ENCODE peak calls at places on chromosomes 11 and 22, in six cellular contexts. S is fibroblast of lung, U is PC-3, K is H1, I is GM23248, A is K562. V is an unnamed sample. For H3K79me2, the result is how much of the 10 kb centered on the place peaks cover.

GRCh38 chr22:32205974-32206773 is 1.3 kb upstream of the RFPL2 start:
- DNase-seq in S (no peak), A (no peak), U (no peak), I (no peak), K (peak), V (no peak)

GRCh38 chr22:27795053-27795452 is 6.5 kb downstream of the MN1 start:
- DNase-seq in S (no peak), U (no peak), A (no peak), K (no peak), I (peak), V (no peak)

GRCh38 chr22:39356464-39356863 is 6.7 kb downstream of the SYNGR1 start:
- DNase-seq in A (no peak), K (no peak), U (no peak), I (no peak), S (no peak), V (no peak)

GRCh38 chr22:47287516-47287915 is 525.1 kb downstream of the TBC1D22A start:
- DNase-seq in I (no peak), A (no peak), U (no peak), S (no peak), K (no peak), V (no peak)

GRCh38 chr22:27459955-27460354 is 341.6 kb downstream of the MN1 start:
- DNase-seq in S (no peak), A (no peak), K (no peak), I (peak), U (no peak), V (no peak)

GRCh38 chr11:107928767-107929507 is 689 bp downstream of the RAB39A start:
- DNase-seq in S (no peak), I (no peak), K (peak), U (no peak), A (no peak), V (no peak)

GRCh38 chr22:23850136-23850611 is 7.5 kb upstream of the SLC2A11 start:
- DNase-seq in A (no peak), S (no peak), I (no peak), U (no peak), K (no peak), V (peak)

GRCh38 chr11:61639816-61640443 is 40.3 kb upstream of the DAGLA start:
- DNase-seq in A (no peak), S (peak), U (peak), I (peak), K (no peak), V (no peak)

GRCh38 chr11:98835336-98835735 is 185.4 kb upstream of the CNTN5 start:
- DNase-seq in I (no peak), S (no peak), K (no peak), U (no peak), A (no peak), V (no peak)

GRCh38 chr11:4672470-4672869 is 25.2 kb downstream of the OR51E2 start:
- DNase-seq in A (no peak), K (no peak), S (peak), I (no peak), U (peak), V (no peak)

GRCh38 chr11:133990501-133990900 is 33.7 kb upstream of the IGSF9B start:
- DNase-seq in K (no peak), S (no peak), U (no peak), A (no peak), I (no peak), V (no peak)

GRCh38 chr22:35525687-35526332 is 14.8 kb upstream of the RASD2 start:
- DNase-seq in I (no peak), S (no peak), U (no peak), A (no peak), K (no peak), V (no peak)

GRCh38 chr22:37403267-37403960 is 23.9 kb downstream of the ELFN2 start:
- DNase-seq in A (no peak), I (no peak), U (no peak), K (peak), S (no peak), V (no peak)

GRCh38 chr11:96990934-96991333 is 601.1 kb downstream of the JRKL start:
- DNase-seq in A (no peak), S (no peak), U (no peak), I (no peak), K (no peak), V (no peak)

GRCh38 chr11:130769782-130770565 is 146.3 kb downstream of the SNX19 start:
- DNase-seq in U (no peak), S (peak), A (no peak), K (no peak), I (peak), V (no peak)

GRCh38 chr11:97743205-97743742 is 1277.5 kb upstream of the CNTN5 start:
- DNase-seq in U (no peak), I (no peak), A (no peak), S (peak), K (no peak), V (no peak)

GRCh38 chr11:128420277-128420676 is 167.1 kb downstream of the ETS1 start:
- DNase-seq in U (no peak), I (peak), K (no peak), S (no peak), A (no peak), V (no peak)

GRCh38 chr11:66881436-66881835 is 24.6 kb downstream of the LRFN4 start:
- DNase-seq in I (no peak), K (no peak), A (no peak), U (no peak), S (no peak), V (no peak)

GRCh38 chr11:57460017-57460755 is at the start of gene RTN4RL2:
- DNase-seq in A (peak), U (peak), I (peak), S (peak), K (peak), V (no peak)
- H3K4me3 ChIP-seq in A (peak), U (peak), I (peak), S (peak), K (peak), V (peak)

DNA sequence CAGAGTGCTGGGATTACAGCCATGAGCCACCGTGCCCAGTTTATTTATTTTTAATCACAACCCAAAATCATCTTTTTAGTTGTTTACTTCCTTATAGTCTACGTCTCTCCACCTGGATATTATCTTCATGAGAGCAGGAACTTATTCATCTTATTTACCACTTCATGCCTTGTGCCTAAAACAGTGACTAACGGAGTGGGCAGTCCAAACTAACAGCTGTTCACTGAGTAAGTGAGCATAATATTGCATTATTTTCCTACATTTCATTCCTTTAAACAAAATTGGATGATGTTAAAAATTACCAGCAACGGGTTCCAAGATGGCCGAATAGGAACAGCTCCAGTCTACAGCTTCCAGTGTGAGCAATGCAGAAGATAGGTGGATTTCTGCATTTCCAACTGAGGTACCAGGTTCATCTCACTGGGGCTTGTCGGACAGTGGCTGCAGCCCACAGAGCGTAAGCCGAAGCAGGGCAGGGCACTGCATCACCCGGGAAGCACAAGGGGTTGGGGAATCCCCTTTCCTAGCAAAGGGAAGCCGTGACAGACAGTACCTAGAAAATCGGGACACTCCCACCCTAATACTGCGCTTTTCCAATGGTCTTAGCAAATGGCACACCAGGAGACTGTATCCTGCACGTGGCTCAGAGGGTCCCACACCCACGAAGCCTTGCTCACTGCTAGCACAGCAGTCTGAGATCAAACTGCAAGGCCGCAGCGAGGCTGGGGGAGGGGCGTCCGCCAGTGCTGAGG is 14.1 kb downstream of the TMEM123 start:
- DNase-seq in K (no peak), U (no peak), I (peak), S (no peak), A (no peak), V (no peak)
- H3K79me2 ChIP-seq in K (under half), U (half or more), I (half or more), S (under half), A (under half), V (half or more)

GRCh38 chr11:76793834-76794291 is 10.7 kb downstream of the TSKU start:
- DNase-seq in U (no peak), S (no peak), K (peak), I (no peak), A (no peak), V (no peak)
- H3K9ac ChIP-seq in U (no peak), S (no peak), K (no peak), I (no peak), A (no peak), V (no peak)

GRCh38 chr22:41780714-41781507 is 19.6 kb upstream of the CCDC134 start:
- DNase-seq in S (peak), K (no peak), I (peak), A (peak), U (no peak), V (peak)
- H3K4me3 ChIP-seq in S (no peak), K (no peak), I (peak), A (no peak), U (no peak), V (peak)

V was measured in MM.1S.